ENCODE peak calls at places on chromosome 12, in six cellular contexts. X is suprapubic skin, N is adrenal gland, M is HepG2, T is tibial nerve, A is HCT116. E is an unnamed sample.

GRCh38 chr12:126936181-126936851 is 1330.7 kb upstream of the TMEM132C start:
- DNase-seq in T (no peak), M (no peak), X (no peak), N (peak), A (peak), E (peak)

GRCh38 chr12:2997989-2998670 is 38.9 kb downstream of the TEAD4 start:
- DNase-seq in X (no peak), N (no peak), T (no peak), M (no peak), A (no peak), E (no peak)

GRCh38 chr12:68263366-68263765 is 10.0 kb upstream of the IL22 start:
- DNase-seq in M (no peak), X (no peak), N (no peak), A (no peak), T (no peak), E (no peak)

GRCh38 chr12:81992461-81992860 is 233.3 kb upstream of the PPFIA2 start:
- DNase-seq in A (peak), N (no peak), M (no peak), T (no peak), X (no peak), E (no peak)

GRCh38 chr12:94875525-94875924 is 128.0 kb downstream of the NDUFA12 start:
- DNase-seq in X (no peak), A (peak), T (no peak), N (peak), M (peak), E (peak)

GRCh38 chr12:88371416-88372183 is 208.7 kb downstream of the KITLG start:
- DNase-seq in N (no peak), X (peak), M (no peak), A (no peak), T (no peak), E (no peak)

GRCh38 chr12:76137611-76138010 is 53.1 kb upstream of the NAP1L1 start:
- DNase-seq in M (no peak), X (no peak), N (no peak), T (no peak), A (no peak), E (no peak)

GRCh38 chr12:62600038-62600437 is 133.4 kb downstream of the MON2 start:
- DNase-seq in T (no peak), X (no peak), A (no peak), N (no peak), M (no peak), E (no peak)

GRCh38 chr12:70576341-70577282 is 60.6 kb downstream of the PTPRB start:
- DNase-seq in N (no peak), M (peak), T (no peak), X (no peak), A (peak), E (no peak)

GRCh38 chr12:89087876-89088275 is 264.4 kb downstream of the DUSP6 start:
- DNase-seq in A (no peak), X (no peak), N (no peak), M (no peak), T (no peak), E (no peak)

GRCh38 chr12:51820721-51821422 is 27.6 kb downstream of the FIGNL2 start:
- DNase-seq in A (no peak), X (no peak), T (no peak), N (no peak), M (no peak), E (no peak)

GRCh38 chr12:15005064-15005463 is 32.2 kb downstream of the PDE6H start:
- DNase-seq in N (no peak), M (no peak), X (no peak), A (no peak), T (no peak), E (no peak)

GRCh38 chr12:119809023-119809422 is 68.1 kb downstream of the CIT start:
- DNase-seq in T (no peak), X (no peak), M (no peak), N (no peak), A (no peak), E (no peak)
- H3K4me3 ChIP-seq in T (peak), X (no peak), M (no peak), N (no peak), A (no peak), E (no peak)

GRCh38 chr12:4584896-4585295 is 22.9 kb downstream of the DYRK4 start:
- DNase-seq in N (no peak), A (no peak), X (no peak), T (no peak), M (no peak), E (peak)

GRCh38 chr12:4584281-4584680 is 22.3 kb downstream of the DYRK4 start:
- DNase-seq in X (no peak), T (no peak), M (no peak), A (no peak), N (no peak), E (peak)

GRCh38 chr12:4588916-4589315 is 26.9 kb downstream of the DYRK4 start:
- DNase-seq in N (no peak), T (no peak), A (no peak), M (no peak), X (no peak), E (peak)

GRCh38 chr12:4587108-4587507 is 25.1 kb downstream of the DYRK4 start:
- DNase-seq in T (no peak), N (no peak), X (no peak), A (no peak), M (no peak), E (no peak)

DNA sequence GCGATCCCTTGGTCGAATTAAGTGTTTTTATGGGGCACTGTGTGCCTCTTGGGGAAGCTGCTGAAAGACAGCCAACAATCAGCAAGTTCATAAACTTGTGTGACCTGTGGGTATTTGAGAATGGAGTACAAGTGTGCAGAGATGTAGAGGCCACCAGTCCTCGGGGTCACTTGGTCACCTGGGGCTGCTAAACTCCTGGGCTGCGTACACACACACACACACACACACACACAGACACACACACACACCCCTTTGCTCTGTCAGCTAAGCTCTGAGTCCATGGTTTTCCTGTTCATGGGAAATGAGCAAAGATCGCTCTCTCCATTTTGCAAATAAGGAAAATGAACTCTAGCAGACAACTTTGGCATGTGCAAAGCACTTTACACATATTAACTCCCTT is 24.5 kb downstream of the DYRK4 start:
- DNase-seq in X (no peak), M (no peak), A (no peak), N (no peak), T (no peak), E (no peak)
- H3K27ac ChIP-seq in X (no peak), M (no peak), A (no peak), N (no peak), T (no peak), E (no peak)

DNA sequence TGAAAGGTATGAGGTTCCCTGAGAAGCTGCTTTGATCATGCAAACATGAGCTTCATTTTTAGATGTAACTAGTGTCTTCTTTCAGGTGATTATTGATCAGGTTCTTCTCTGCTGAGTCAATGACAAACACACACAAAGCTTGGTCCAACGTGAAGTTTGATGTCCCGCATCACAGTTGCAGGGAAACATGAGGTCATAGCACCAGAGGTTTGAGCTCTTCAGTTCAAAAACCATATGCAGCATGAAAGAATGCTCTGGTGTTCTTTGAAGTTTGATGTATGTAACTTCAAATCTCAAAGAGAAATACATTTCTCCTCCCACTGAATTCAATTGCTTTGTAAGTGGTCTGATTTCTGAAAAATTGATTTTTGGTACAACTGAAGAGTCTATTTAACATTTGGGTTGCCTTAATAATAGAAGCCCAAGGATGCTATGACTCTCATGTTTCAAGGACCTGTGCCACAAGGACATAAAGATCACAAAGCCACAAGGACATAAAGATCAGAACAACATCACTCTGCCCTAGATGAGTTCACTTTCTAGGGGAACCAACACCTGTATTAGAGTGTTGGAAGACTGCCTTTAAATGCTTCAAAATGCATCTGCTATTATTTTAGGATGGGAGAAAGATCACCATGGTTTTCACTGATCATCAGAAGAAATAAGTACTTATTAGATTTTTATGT is 31.1 kb upstream of the AMIGO2 start:
- DNase-seq in A (no peak), N (no peak), X (no peak), M (no peak), T (no peak), E (no peak)
- TF ChIP-seq POLR2A in A (no peak), N (no peak), X (no peak), M (no peak), T (no peak), E (no peak)

DNA sequence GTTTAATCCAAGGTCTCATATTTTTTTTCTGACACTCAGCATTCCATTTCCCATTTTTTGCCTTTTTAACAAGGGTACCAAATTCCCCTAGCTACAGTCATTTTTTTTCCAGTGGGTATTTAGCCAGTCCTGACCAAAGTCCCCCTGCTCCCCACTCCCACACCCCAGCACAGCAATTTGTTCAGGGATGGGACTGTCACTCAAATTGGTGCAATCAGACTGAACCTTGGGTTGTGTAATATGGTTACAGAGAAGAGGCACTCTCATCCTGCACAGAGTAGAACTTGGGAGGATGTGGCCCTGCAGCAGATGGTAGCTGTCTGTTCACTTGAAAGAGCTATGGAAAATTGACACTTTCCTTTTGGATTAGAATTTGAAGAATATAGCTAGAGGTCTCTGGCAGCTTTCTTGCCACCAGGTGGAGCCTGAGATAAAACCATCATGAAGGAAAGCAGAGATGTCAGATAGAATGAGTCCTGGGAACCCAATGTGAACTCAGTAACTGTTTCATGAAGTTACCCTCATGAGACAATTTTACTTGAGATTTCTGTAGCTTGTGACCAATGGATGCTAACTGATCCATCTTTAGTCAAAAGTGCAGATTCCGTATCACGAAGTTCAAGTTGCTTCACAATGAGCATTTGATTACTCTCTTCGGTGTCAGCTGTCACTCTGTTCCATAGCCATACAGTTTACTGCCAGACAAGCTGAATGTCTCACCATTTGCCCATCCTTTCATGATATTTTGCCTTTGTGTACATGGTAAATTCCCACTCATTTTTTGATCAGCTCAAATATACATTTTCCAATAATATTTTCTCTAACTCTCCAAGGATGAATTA is 394.0 kb upstream of the SYT1 start:
- DNase-seq in T (no peak), M (peak), N (peak), A (peak), X (no peak), E (no peak)
- H3K4me3 ChIP-seq in T (no peak), M (no peak), N (no peak), A (no peak), X (no peak), E (no peak)

DNA sequence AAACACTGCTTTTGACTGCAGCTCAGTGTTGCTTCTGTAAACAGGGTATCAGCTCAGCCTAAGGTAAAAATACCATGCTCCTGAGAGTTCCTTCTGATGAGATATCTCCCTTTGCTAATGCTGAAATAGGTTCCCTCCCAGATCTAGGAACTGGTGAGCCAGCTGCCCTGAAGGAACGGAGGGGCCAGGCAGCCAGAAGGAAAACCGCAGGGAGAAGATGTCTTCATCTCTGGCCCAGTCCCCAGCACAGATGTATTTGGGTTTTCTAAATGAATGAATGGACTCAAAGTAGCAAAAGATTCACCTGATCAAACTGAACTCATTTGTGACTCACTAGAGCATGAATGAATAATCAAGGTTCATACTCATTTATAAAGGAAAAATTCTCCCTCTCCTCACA is 247.8 kb downstream of the MSRB3 start:
- DNase-seq in X (no peak), N (no peak), A (no peak), T (no peak), M (no peak), E (no peak)
- H3K27ac ChIP-seq in X (no peak), N (no peak), A (peak), T (no peak), M (no peak), E (no peak)

GRCh38 chr12:107732365-107732764 is 28.6 kb downstream of the PRDM4 start:
- DNase-seq in X (no peak), N (no peak), T (no peak), A (no peak), M (no peak), E (no peak)
- TF ChIP-seq POLR2A in X (no peak), N (no peak), T (no peak), A (no peak), M (no peak), E (no peak)

GRCh38 chr12:113181975-113182374 is 3.3 kb downstream of the DDX54 start:
- DNase-seq in X (no peak), N (no peak), M (no peak), A (no peak), T (no peak), E (no peak)

GRCh38 chr12:113174461-113175384 is 10.6 kb downstream of the DDX54 start:
- DNase-seq in N (peak), A (no peak), M (peak), X (peak), T (peak), E (no peak)

GRCh38 chr12:113180333-113180732 is 4.9 kb downstream of the DDX54 start:
- DNase-seq in A (no peak), X (no peak), T (no peak), M (no peak), N (no peak), E (no peak)

GRCh38 chr12:113183030-113183589 is 2.2 kb downstream of the DDX54 start:
- DNase-seq in T (no peak), M (no peak), N (no peak), A (no peak), X (no peak), E (no peak)

DNA sequence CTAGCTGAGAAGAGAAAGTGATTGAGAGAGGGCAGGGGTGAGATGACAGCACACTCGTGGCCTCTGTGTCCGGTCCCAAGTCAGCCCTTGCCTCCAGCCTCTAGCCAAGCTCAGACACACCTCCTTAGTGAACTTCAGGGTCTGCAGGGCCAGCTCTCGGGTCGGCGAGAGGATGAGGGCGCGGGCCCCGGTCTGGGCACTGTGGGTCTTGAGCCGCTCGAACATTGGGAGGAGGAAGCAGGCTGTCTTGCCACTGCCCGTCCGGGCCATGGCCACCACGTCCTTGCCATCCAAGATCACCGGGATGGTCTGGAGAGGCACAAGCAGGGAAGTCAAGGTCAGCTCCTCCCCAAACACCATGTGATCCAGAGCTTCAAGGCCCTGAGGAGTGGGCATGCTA is 6.3 kb downstream of the DDX54 start:
- DNase-seq in T (no peak), X (no peak), M (no peak), N (no peak), A (no peak), E (no peak)
- H3K4me3 ChIP-seq in T (no peak), X (no peak), M (no peak), N (no peak), A (no peak), E (no peak)

GRCh38 chr12:12428047-12428446 is 71.2 kb downstream of the BORCS5 start:
- DNase-seq in X (no peak), A (no peak), M (no peak), N (no peak), T (no peak), E (no peak)

GRCh38 chr12:12436831-12437345 is 80.0 kb downstream of the BORCS5 start:
- DNase-seq in T (no peak), A (no peak), X (no peak), N (no peak), M (no peak), E (no peak)

GRCh38 chr12:12428961-12429657 is 72.2 kb downstream of the BORCS5 start:
- DNase-seq in M (no peak), N (no peak), A (no peak), T (no peak), X (no peak), E (no peak)

GRCh38 chr12:12432373-12432772 is 75.5 kb downstream of the BORCS5 start:
- DNase-seq in N (no peak), X (no peak), T (no peak), M (no peak), A (no peak), E (no peak)

DNA sequence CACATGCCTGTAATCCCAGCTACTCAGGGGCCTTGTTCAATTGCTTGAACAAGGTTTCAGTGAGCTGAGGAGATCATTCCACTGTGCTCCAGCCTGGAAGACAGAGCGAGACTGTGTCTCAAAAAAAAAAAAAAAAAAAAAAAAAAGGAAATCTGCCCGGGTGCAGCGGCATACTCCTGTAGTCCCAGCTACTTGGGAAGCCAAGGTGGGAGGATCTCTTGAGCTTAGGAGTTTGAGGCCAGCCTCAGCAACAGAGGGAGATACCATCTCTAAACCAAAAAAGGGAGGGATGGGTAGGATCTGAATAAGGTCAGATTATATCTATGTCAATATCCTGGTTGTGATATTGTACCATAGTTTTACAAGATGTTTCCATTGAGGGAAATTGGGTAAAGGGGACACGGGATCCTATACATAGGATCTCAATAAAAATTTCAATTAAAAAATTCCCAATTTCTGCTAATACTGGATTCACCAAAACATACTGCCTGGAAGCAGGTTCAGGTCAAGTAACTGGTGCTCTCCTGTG is 76.4 kb downstream of the BORCS5 start:
- DNase-seq in X (no peak), M (no peak), T (no peak), N (no peak), A (no peak), E (no peak)
- H3K27ac ChIP-seq in X (no peak), M (no peak), T (no peak), N (no peak), A (no peak), E (no peak)

DNA sequence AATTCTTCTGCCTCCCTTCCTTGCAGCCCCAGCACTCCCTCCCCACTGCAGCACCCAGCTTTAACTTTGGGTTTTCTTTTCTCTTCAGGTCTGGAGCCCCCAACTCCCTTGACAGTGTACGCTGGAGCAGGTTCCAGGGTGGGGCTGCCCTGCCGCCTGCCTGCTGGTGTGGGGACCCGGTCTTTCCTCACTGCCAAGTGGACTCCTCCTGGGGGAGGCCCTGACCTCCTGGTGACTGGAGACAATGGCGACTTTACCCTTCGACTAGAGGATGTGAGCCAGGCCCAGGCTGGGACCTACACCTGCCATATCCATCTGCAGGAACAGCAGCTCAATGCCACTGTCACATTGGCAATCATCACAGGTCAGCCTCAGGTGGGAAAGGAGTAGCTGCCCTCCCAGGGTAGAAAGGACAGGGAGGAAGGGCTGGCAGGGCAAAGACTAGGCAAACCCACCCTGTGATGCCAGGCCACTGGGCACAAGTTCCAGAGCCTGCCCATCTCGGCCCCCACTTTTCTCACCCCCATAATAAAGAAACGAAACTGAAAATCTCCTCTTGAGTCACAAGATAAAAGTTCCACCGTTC is 3.0 kb downstream of the LAG3 start:
- DNase-seq in N (no peak), X (no peak), A (no peak), M (no peak), T (no peak), E (no peak)
- TF ChIP-seq POLR2A in N (no peak), X (no peak), A (no peak), M (no peak), T (no peak), E (no peak)

GRCh38 chr12:12713932-12714275 is 3.3 kb upstream of the CDKN1B start:
- DNase-seq in T (no peak), M (no peak), N (no peak), X (no peak), A (no peak), E (no peak)
- H3K4me3 ChIP-seq in T (peak), M (peak), N (no peak), X (peak), A (no peak), E (peak)